ENCODE peak calls at places on chromosomes 2 and 18, in nine cellular contexts. I is Peyer's patch; B is sigmoid colon; X is fibroblast of lung; N is A549; M is CD8-positive, alpha-beta memory T cell; W is endodermal cell; S is aorta; O is cardiac muscle cell. T is an unnamed sample.

GRCh38 chr2:13558368-13558767 is 841.6 kb downstream of the TRIB2 start:
- DNase-seq in I (no peak), B (no peak), X (peak; percentile 76), N (peak; percentile 36), M (no peak), W (peak; percentile 44), S (no peak), O (no peak), T (no peak)

GRCh38 chr2:149902104-149902503 is 314.5 kb upstream of the MMADHC start:
- DNase-seq in I (no peak), B (no peak), X (no peak), N (no peak), M (no peak), W (no peak), S (peak; percentile 83), O (peak; percentile 58), T (no peak)

GRCh38 chr2:25324905-25325592 is 16.7 kb downstream of the DNMT3A start:
- DNase-seq in I (no peak), B (peak; percentile 85), X (peak; percentile 50), N (no peak), M (no peak), W (no peak), S (peak; percentile 91), O (peak; percentile 49), T (peak; percentile 60)

GRCh38 chr2:205403244-205403845 is 279.0 kb upstream of the NRP2 start:
- DNase-seq in I (no peak), B (no peak), X (peak; percentile 22), N (no peak), M (no peak), W (no peak), S (no peak), O (peak; percentile 31), T (no peak)

GRCh38 chr2:73979686-73980085 is 5.0 kb upstream of the TET3 start:
- DNase-seq in I (no peak), B (no peak), X (peak; percentile 91), N (peak; percentile 42), M (no peak), W (no peak), S (no peak), O (peak; percentile 88), T (no peak)

GRCh38 chr2:8840475-8841091 is 3.2 kb upstream of the KIDINS220 start:
- DNase-seq in I (no peak), B (no peak), X (no peak), N (no peak), M (no peak), W (no peak), S (no peak), O (no peak), T (no peak)

GRCh38 chr2:47048801-47049480 is 106.2 kb downstream of the STPG4 start:
- DNase-seq in I (no peak), B (no peak), X (no peak), N (no peak), M (no peak), W (no peak), S (no peak), O (no peak), T (no peak)

GRCh38 chr18:3411327-3411726 is 38.6 kb upstream of the TGIF1 start:
- DNase-seq in I (no peak), B (no peak), X (no peak), N (peak; percentile 74), M (no peak), W (no peak), S (no peak), O (no peak), T (no peak)

GRCh38 chr2:238596571-238597551 is 170.1 kb downstream of the ASB1 start:
- DNase-seq in I (no peak), B (peak; percentile 93), X (peak; percentile 88), N (peak; percentile 95), M (no peak), W (no peak), S (peak; percentile 73), O (peak; percentile 94), T (no peak)

GRCh38 chr2:126808929-126809328 is 89.8 kb upstream of the TEX51 start:
- DNase-seq in I (peak; percentile 4), B (peak; percentile 37), X (no peak), N (no peak), M (no peak), W (peak; percentile 94), S (no peak), O (no peak), T (no peak)

GRCh38 chr2:119438128-119438656 is 6.5 kb downstream of the TMEM37 start:
- DNase-seq in I (no peak), B (no peak), X (no peak), N (no peak), M (no peak), W (peak; percentile 50), S (no peak), O (no peak), T (no peak)

GRCh38 chr18:10436160-10436559 is 18.3 kb upstream of the APCDD1 start:
- DNase-seq in I (no peak), B (no peak), X (no peak), N (no peak), M (no peak), W (no peak), S (no peak), O (no peak), T (no peak)

GRCh38 chr2:176464886-176465564 is 195.8 kb downstream of the MTX2 start:
- DNase-seq in I (no peak), B (no peak), X (no peak), N (no peak), M (no peak), W (peak; percentile 54), S (no peak), O (no peak), T (no peak)

GRCh38 chr2:233700028-233700635 is 7.4 kb downstream of the UGT1A6 start:
- DNase-seq in I (no peak), B (no peak), X (peak; percentile 34), N (peak; percentile 98), M (no peak), W (no peak), S (no peak), O (peak; percentile 97), T (no peak)

GRCh38 chr2:105262662-105263091 is 21.1 kb downstream of the GPR45 start:
- DNase-seq in I (no peak), B (no peak), X (no peak), N (no peak), M (no peak), W (no peak), S (no peak), O (no peak), T (no peak)

GRCh38 chr18:36321636-36322407 is 24.3 kb downstream of the FHOD3 start:
- DNase-seq in I (no peak), B (no peak), X (no peak), N (peak; percentile 26), M (no peak), W (peak; percentile 39), S (no peak), O (peak; percentile 38), T (no peak)

GRCh38 chr2:152309352-152310214 is 25.4 kb upstream of the FMNL2 start:
- DNase-seq in I (no peak), B (no peak), X (no peak), N (peak; percentile 64), M (no peak), W (no peak), S (no peak), O (no peak), T (no peak)

GRCh38 chr2:152304845-152305244 is 30.1 kb upstream of the FMNL2 start:
- DNase-seq in I (no peak), B (no peak), X (peak; percentile 10), N (peak; percentile 19), M (no peak), W (no peak), S (no peak), O (peak; percentile 83), T (no peak)

DNA sequence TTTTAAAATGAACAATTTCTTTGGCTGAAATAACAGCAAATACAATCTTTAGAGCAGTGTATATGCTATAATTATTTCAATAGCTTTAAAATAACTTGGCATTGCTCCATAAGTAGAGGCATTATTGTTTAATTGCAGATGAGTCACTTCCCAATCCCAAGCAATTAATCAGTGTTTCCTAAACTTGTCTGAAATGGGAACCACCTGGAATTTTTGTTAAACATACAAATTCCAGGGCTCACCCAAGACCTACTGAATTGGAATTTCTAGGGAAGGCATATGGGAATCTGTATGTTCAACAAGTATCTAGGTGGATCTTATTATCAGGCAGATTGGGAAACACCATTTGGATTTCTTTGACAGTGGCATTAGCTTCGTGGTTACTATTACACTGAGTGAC is 27.1 kb upstream of the FMNL2 start:
- DNase-seq in I (no peak), B (no peak), X (peak; percentile 10), N (no peak), M (no peak), W (no peak), S (no peak), O (no peak), T (no peak)
- H3K9me3 ChIP-seq in I (no peaks in the 10 kb centered on the region), B (no peaks in the 10 kb centered on the region), X (no peaks in the 10 kb centered on the region), N (no peaks in the 10 kb centered on the region), M (no peaks in the 10 kb centered on the region), W (no peaks in the 10 kb centered on the region), S (no peaks in the 10 kb centered on the region), O (no peaks in the 10 kb centered on the region), T (no peaks in the 10 kb centered on the region)

DNA sequence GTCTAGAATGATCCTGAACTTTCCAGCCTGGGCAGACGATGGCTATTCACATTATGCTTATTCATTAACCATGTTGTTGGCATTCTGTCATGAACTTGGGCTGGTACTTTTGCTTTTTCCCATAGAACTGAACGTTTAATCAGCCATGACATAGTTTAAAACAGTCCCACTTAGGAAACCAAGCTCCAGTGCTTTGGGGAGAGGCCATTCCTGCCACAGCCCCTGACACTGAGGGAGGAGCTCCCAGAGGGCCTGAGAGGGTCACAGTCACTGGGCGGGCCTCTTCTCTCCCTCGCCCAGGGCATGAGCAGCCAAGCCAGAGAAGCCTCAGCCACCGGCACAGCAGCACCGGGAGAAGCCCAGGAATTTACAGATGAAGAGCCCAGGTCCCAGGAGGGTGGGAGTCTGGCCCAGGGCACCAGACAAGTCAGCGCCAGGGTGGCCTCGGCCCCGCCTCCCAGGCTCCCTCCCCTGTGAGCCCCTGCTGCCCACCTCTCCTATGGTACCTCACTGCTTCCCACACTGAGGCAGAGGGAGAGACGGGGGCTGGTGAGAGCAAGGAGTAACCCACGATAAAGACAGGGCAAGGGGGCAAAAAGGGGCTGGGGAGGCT is 33.6 kb downstream of the MAL start:
- DNase-seq in I (no peak), B (peak; percentile 59), X (no peak), N (no peak), M (no peak), W (peak; percentile 36), S (no peak), O (no peak), T (no peak)
- H3K9me3 ChIP-seq in I (no peaks in the 10 kb centered on the region), B (no peaks in the 10 kb centered on the region), X (no peaks in the 10 kb centered on the region), N (no peaks in the 10 kb centered on the region), M (no peaks in the 10 kb centered on the region), W (no peaks in the 10 kb centered on the region), S (no peaks in the 10 kb centered on the region), O (no peaks in the 10 kb centered on the region), T (no peaks in the 10 kb centered on the region)

DNA sequence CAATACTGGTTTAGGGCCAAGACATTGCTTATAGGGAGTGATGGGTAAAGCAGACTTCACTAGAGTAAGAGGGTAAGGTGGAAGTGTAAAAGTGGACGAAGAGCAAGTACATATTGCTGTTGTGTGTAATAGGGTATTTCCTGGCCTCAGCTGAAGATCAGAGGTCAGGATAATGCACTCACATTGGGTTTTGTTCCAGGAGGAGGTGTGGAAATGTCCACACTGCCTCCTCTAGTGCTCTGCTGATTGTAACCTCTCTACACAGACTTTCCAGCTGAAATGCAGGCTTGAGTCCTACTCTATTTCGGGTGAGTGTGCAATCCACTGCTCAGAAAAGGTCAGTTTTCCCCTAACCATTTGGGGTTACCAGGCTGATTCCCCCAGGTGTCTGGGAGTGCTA is 41.7 kb upstream of the PLA2R1 start:
- DNase-seq in I (no peak), B (no peak), X (no peak), N (no peak), M (no peak), W (no peak), S (no peak), O (no peak), T (no peak)
- H3K9me3 ChIP-seq in I (no peaks in the 10 kb centered on the region), B (no peaks in the 10 kb centered on the region), X (no peaks in the 10 kb centered on the region), N (no peaks in the 10 kb centered on the region), M (no peaks in the 10 kb centered on the region), W (no peaks in the 10 kb centered on the region), S (no peaks in the 10 kb centered on the region), O (no peaks in the 10 kb centered on the region), T (no peaks in the 10 kb centered on the region)

GRCh38 chr2:121667618-121668017 is 18.4 kb upstream of the CLASP1 start:
- DNase-seq in I (no peak), B (no peak), X (no peak), N (no peak), M (no peak), W (no peak), S (no peak), O (no peak), T (no peak)
- H3K9me3 ChIP-seq in I (no peaks in the 10 kb centered on the region), B (no peaks in the 10 kb centered on the region), X (no peaks in the 10 kb centered on the region), N (peaks cover 44% of the 10 kb centered on the region), M (no peaks in the 10 kb centered on the region), W (peaks cover 15% of the 10 kb centered on the region), S (no peaks in the 10 kb centered on the region), O (no peaks in the 10 kb centered on the region), T (no peaks in the 10 kb centered on the region)